ENCODE peak calls at places on chromosomes 7 and 10, in ten cellular contexts. J is colonic mucosa; Y is upper lobe of right lung; X is psoas muscle; R is cardiac muscle cell; W is bronchial epithelial cell; I is body of pancreas; O is CD8-positive, alpha-beta T cell; S is AG04450; F is AG09309. D is an unnamed sample.

GRCh38 chr10:50419091-50419490 is 167.8 kb upstream of the ASAH2 start:
- DNase-seq in I (no peak), J (no peak), O (no peak), W (no peak), S (no peak), R (no peak), X (no peak), Y (no peak), F (no peak), D (no peak)

GRCh38 chr10:70599791-70600190 is 2.8 kb downstream of the PRF1 start:
- DNase-seq in F (no peak), J (no peak), X (no peak), O (no peak), Y (no peak), S (no peak), W (no peak), I (no peak), R (no peak), D (no peak)

GRCh38 chr10:61752111-61753011 is 89.6 kb downstream of the CABCOCO1 start:
- DNase-seq in Y (no peak), I (no peak), F (no peak), W (peak), J (no peak), R (peak), O (no peak), X (no peak), S (no peak), D (no peak)

GRCh38 chr7:142499641-142500040 is 241.8 kb upstream of the PRSS58 start:
- DNase-seq in R (no peak), F (no peak), J (no peak), I (no peak), X (no peak), Y (no peak), O (no peak), S (no peak), W (no peak), D (no peak)

GRCh38 chr7:70072220-70072619 is 473.9 kb downstream of the AUTS2 start:
- DNase-seq in X (no peak), F (no peak), I (no peak), S (no peak), R (peak), O (no peak), J (peak), Y (no peak), W (no peak), D (peak)

GRCh38 chr7:132541656-132542055 is 34.6 kb downstream of the PLXNA4 start:
- DNase-seq in R (no peak), I (no peak), J (no peak), F (no peak), S (no peak), W (peak), X (no peak), Y (no peak), O (no peak), D (no peak)

GRCh38 chr10:7525314-7526016 is 114.6 kb upstream of the SFMBT2 start:
- DNase-seq in W (peak), F (peak), I (peak), Y (no peak), S (peak), J (peak), X (no peak), R (peak), O (peak), D (peak)

GRCh38 chr10:64648915-64649314 is 1127.7 kb downstream of the REEP3 start:
- DNase-seq in S (no peak), Y (no peak), W (no peak), J (peak), X (no peak), O (no peak), R (no peak), I (peak), F (no peak), D (peak)

GRCh38 chr10:110686941-110687340 is 42.8 kb downstream of the RBM20 start:
- DNase-seq in J (no peak), X (no peak), Y (no peak), S (peak), R (no peak), F (no peak), I (no peak), W (no peak), O (no peak), D (no peak)

DNA sequence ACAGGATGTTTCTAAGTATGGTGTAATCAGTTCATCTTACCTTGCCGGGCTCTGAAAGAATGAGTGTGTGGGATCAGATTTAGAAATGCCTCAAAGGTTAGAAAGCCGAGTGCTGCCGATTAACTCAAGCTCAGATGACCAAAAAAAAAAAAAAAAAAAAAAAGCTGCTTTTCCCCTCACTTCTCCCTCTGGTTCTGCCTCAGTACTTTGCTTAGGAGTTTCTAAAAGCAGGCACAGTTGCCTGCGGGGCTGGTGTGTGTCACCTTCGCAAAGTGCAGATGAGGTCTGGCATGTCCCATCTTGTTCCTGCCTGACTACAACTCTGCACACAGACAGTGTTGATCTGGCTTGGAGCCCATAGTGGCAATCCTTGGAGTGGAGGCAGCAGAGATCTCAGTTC is 47.0 kb downstream of the KIAA1217 start:
- DNase-seq in F (no peak), O (no peak), S (no peak), R (no peak), Y (no peak), J (no peak), I (no peak), W (peak), X (peak), D (peak)
- H3K4me3 ChIP-seq in F (no peak), O (no peak), S (no peak), R (no peak), Y (no peak), J (no peak), I (no peak), W (peak), X (peak), D (no peak)

DNA sequence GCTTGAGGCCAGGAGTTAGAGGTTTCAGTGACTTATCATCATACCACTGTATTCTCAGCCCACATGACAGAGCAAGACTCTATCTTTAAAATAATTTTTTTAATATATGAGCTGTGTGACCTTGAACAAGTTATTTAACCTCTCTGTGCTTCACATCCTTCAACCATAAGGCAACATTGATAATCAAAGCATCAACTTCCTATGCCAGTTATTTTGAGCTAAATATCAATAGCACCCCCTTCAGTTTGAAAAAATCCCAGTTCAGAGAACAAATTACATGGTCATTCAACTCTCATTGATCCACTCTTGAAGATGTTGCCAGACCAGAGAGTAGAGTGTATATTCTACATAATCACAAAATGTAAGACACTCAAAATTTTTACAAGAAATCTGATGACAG is 53.0 kb downstream of the ASNS start:
- DNase-seq in W (peak), X (no peak), F (no peak), Y (no peak), J (no peak), R (no peak), O (no peak), S (no peak), I (no peak), D (no peak)
- TF ChIP-seq CTCF in W (peak), X (no peak), F (no peak), Y (no peak), J (peak), R (no peak), O (no peak), S (no peak), I (no peak), D (no peak)

DNA sequence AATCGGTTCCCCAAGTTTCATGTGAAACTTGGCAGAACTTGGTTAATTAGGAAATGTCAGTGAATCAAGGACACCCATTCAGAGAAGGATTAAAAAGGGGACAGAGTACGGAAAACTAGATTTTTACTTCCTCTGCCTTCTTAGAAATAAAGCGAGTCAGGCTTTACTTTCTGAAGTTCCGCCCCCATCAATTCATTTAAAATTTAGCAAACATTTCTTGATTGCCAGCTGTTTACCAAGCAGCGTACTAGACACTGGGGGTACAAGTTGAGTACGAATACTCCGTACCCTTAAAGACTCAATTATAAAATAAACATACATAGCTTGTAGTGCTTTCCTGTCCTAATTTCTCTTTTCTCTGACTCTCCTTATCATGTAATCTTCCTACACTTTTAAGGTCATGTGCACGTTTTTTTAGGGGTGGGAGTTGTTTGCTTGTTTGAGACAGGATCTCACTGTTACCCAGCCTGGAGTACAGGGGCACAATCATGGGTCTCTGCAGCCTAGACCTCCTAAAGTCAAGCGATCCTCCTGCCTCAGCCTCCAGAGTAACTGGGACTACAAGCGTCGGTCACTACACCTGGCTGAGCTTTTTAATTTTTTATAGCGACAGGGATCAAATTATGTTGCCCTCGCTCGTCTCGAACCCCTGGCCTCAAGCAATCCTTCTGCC is 704 bp upstream of the ABI1 start:
- DNase-seq in I (no peak), Y (no peak), X (no peak), S (no peak), W (no peak), F (no peak), R (no peak), O (no peak), J (no peak), D (no peak)
- H3K4me3 ChIP-seq in I (no peak), Y (peak), X (peak), S (peak), W (no peak), F (no peak), R (no peak), O (no peak), J (peak), D (no peak)

GRCh38 chr7:144026203-144026883 is 22.4 kb upstream of the OR2A5 start:
- DNase-seq in W (no peak), I (no peak), S (no peak), Y (no peak), J (no peak), R (no peak), X (no peak), O (no peak), F (no peak), D (no peak)

GRCh38 chr7:144027974-144028373 is 20.8 kb upstream of the OR2A5 start:
- DNase-seq in J (no peak), S (no peak), R (no peak), F (no peak), W (peak), Y (no peak), X (no peak), I (no peak), O (no peak), D (no peak)

GRCh38 chr7:144028547-144028946 is 20.2 kb upstream of the OR2A5 start:
- DNase-seq in O (no peak), X (no peak), Y (no peak), R (no peak), J (no peak), F (no peak), S (no peak), I (no peak), W (no peak), D (no peak)

GRCh38 chr7:144024213-144024612 is 24.1 kb downstream of the OR6B1 start:
- DNase-seq in I (no peak), O (no peak), R (no peak), X (no peak), W (no peak), Y (no peak), J (no peak), S (no peak), F (no peak), D (no peak)

DNA sequence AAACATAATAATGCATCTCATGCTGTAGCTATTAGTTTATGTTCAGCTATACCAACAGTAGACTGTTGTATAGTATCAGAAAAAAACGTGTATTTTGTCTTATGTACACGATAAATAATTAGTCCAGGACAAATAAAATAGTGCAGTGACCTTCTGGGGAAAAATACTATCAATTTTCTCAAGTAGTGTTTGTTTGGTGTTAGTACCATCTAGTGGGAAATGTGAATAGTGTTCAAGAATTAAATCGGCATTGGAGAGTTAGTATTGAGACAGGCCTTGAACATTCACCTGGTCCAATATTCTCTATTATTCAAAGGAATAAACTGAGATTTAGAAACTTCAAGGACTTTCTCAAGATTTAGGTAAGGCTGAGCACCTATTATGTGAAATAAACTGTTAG is 21.7 kb upstream of the OR2A5 start:
- DNase-seq in W (peak), F (no peak), J (no peak), R (peak), Y (no peak), X (no peak), O (no peak), I (no peak), S (no peak), D (no peak)
- TF ChIP-seq CTCF in W (peak), F (peak), J (peak), R (peak), Y (peak), X (peak), O (no peak), I (peak), S (peak), D (peak)

GRCh38 chr10:30818854-30819253 is 189.3 kb upstream of the LYZL2 start:
- DNase-seq in O (no peak), R (peak), I (no peak), Y (no peak), W (no peak), J (no peak), X (peak), F (no peak), S (no peak), D (no peak)

GRCh38 chr10:30821269-30821993 is 191.9 kb upstream of the LYZL2 start:
- DNase-seq in J (no peak), I (no peak), Y (no peak), O (no peak), W (peak), F (no peak), S (no peak), R (no peak), X (no peak), D (no peak)

GRCh38 chr10:30820282-30820991 is 190.9 kb upstream of the LYZL2 start:
- DNase-seq in O (no peak), X (no peak), W (no peak), R (peak), Y (no peak), I (no peak), F (peak), J (no peak), S (peak), D (no peak)

GRCh38 chr10:30818010-30818660 is 188.6 kb upstream of the LYZL2 start:
- DNase-seq in S (no peak), J (no peak), R (peak), F (no peak), Y (no peak), I (peak), X (peak), W (no peak), O (no peak), D (peak)

DNA sequence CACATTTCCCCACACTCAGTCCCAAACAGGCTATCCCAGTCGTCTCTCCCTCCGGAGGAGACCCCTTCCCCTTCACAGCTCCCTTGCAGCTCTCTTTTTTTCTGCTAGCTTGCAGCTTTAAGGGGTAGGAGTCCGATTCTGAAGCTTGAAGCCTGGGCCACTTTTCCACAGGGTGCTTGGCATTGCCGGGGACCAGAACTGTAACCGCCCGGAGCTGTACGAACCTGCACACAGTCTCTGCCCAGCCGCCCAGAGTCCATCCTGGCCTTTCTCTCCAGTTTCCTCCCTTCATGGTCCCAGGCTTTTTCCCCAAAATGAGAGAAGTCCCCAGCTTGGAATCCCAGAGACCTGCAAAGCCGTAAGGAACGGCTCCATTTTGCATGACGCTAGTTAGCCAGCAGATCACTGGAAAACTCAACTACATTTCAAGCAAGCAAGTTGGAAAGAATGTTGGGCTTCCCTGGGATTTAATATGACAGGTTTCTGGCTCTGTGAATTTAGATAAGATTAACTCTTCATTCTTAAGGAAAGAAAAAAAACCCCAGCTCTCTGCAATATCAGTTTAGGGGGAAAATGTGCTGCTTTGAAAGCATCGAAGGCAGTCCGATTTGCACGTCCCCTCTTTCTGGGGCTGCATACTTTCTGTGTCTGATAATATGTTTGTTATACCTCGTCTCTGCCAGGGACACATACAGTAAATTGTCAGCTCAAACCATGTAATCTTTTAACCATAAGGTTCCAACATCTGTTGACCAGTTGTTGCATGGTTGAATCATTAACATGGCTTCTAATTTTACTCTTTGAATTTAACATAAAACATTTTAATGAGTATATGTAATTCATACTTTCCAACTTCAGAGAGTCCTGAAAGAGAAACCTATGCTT is 190.0 kb upstream of the LYZL2 start:
- DNase-seq in O (no peak), W (no peak), I (no peak), R (peak), S (peak), F (no peak), X (no peak), J (no peak), Y (no peak), D (no peak)
- H3K4me3 ChIP-seq in O (no peak), W (no peak), I (no peak), R (no peak), S (peak), F (peak), X (peak), J (no peak), Y (peak), D (no peak)

DNA sequence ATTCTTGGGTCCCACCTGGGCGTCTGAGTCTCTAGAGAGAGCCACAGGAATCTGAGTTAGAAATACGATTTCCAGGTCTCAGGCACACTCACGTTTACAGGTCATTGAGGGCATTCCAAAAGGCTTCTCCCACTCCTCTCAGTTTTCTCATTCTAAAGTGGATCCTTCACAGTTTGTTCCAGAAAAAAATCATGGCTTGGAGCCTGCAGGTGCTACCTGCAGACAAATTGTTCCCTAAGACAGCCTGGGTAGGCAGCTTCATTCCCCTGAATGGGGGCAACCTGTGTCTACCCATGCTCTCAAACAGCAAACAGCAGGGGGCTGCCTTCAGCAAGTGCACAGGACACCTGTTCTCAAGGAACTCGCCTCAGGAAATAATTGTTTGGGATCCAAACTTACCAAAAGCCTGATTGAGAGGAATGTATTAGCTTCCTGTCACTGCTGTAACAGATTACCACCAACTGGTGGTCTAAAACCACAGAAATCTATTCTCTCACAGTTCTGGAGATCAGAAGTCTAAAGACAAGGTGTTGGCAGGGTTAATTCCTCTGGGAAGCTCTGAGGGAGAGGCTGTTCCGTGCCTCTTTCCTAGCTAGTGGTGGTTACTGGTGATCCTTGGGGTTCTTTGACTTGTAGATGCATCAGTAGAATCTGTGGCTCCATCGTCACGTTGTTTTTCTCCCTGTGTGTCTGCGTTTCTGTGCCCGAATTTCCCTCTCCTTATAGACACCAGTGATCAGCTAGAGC is 117.2 kb downstream of the RAB11FIP2 start:
- DNase-seq in F (no peak), O (no peak), S (no peak), Y (no peak), W (no peak), X (no peak), I (peak), J (no peak), R (no peak), D (no peak)
- TF ChIP-seq CTCF in F (no peak), O (no peak), S (no peak), Y (no peak), W (no peak), X (no peak), I (no peak), J (no peak), R (no peak), D (no peak)

GRCh38 chr10:121594623-121595320 is 3.5 kb downstream of the FGFR2 start:
- DNase-seq in J (no peak), X (no peak), Y (no peak), R (peak), S (no peak), O (no peak), I (no peak), F (peak), W (no peak), D (no peak)
- H3K4me3 ChIP-seq in J (no peak), X (no peak), Y (no peak), R (peak), S (no peak), O (no peak), I (no peak), F (no peak), W (no peak), D (no peak)

GRCh38 chr7:89357121-89357520 is 561.6 kb upstream of the TEX47 start:
- DNase-seq in J (no peak), Y (no peak), S (no peak), X (no peak), W (no peak), O (no peak), F (no peak), I (no peak), R (no peak), D (no peak)
- TF ChIP-seq CTCF in J (no peak), Y (no peak), S (no peak), X (no peak), W (no peak), O (no peak), F (no peak), I (no peak), R (no peak), D (no peak)